ENCODE peak calls at places on chromosomes 6 and 20, in ten cellular contexts. A, L, D, R, B, E, N, J, U and S are unnamed samples.
A peak's percentile ranks its signal among the peaks of the same experiment; 100 is the strongest.

GRCh38 chr20:855466-856360 is 22.2 kb downstream of the FAM110A start:
- DNase-seq in J (no peak), R (no peak), E (no peak), L (no peak), D (no peak), N (no peak), U (no peak), A (no peak), B (no peak), S (no peak)

GRCh38 chr20:44743080-44743701 is 2.5 kb upstream of the KCNK15 start:
- DNase-seq in B (no peak), N (no peak), E (no peak), D (no peak), A (no peak), L (no peak), U (no peak), R (no peak), J (no peak), S (no peak)

GRCh38 chr6:113654396-113654795 is 202.7 kb upstream of the MARCKS start:
- DNase-seq in J (peak; percentile 39), E (peak; percentile 39), B (peak; percentile 86), D (no peak), U (no peak), R (peak; percentile 72), N (no peak), L (peak; percentile 72), A (peak; percentile 54), S (no peak)

GRCh38 chr20:9323622-9324021 is 190.8 kb upstream of the LAMP5 start:
- DNase-seq in R (no peak), L (no peak), A (peak; percentile 40), B (no peak), D (peak; percentile 5), N (peak; percentile 2), J (no peak), U (peak; percentile 16), E (no peak), S (no peak)

GRCh38 chr20:36860811-36861624 is 14.9 kb upstream of the TLDC2 start:
- DNase-seq in A (no peak), L (no peak), B (no peak), J (no peak), R (no peak), U (no peak), N (no peak), D (no peak), E (no peak), S (no peak)

GRCh38 chr6:97068211-97068610 is 143.7 kb downstream of the KLHL32 start:
- DNase-seq in R (no peak), L (no peak), D (no peak), B (no peak), J (no peak), E (no peak), U (peak; percentile 22), N (peak; percentile 14), A (peak; percentile 6), S (no peak)

GRCh38 chr6:134317471-134318131 is at the start of gene SGK1:
- DNase-seq in L (no peak), A (no peak), B (no peak), D (no peak), U (peak; percentile 59), R (no peak), J (peak; percentile 73), N (no peak), E (no peak), S (no peak)

GRCh38 chr6:46377209-46377608 is 114.0 kb downstream of the RCAN2 start:
- DNase-seq in D (no peak), E (no peak), R (no peak), L (no peak), J (no peak), A (no peak), N (no peak), U (no peak), B (no peak), S (no peak)

GRCh38 chr6:135066806-135067205 is 12.2 kb upstream of the HBS1L start:
- DNase-seq in N (no peak), L (no peak), A (no peak), R (no peak), E (no peak), U (no peak), D (no peak), J (no peak), B (no peak), S (no peak)

GRCh38 chr6:158468666-158469065 is 91.2 kb upstream of the TMEM181 start:
- DNase-seq in R (no peak), N (no peak), U (no peak), E (peak; percentile 18), A (no peak), D (no peak), J (no peak), L (no peak), B (no peak), S (no peak)

GRCh38 chr6:161557333-161558107 is 283.7 kb upstream of the AGPAT4 start:
- DNase-seq in D (no peak), A (no peak), U (no peak), N (no peak), B (no peak), L (no peak), J (no peak), E (no peak), R (no peak), S (no peak)

GRCh38 chr6:137853569-137854213 is 13.4 kb upstream of the TNFAIP3 start:
- DNase-seq in U (no peak), N (no peak), L (no peak), B (no peak), D (no peak), E (no peak), R (no peak), J (no peak), A (no peak), S (no peak)

DNA sequence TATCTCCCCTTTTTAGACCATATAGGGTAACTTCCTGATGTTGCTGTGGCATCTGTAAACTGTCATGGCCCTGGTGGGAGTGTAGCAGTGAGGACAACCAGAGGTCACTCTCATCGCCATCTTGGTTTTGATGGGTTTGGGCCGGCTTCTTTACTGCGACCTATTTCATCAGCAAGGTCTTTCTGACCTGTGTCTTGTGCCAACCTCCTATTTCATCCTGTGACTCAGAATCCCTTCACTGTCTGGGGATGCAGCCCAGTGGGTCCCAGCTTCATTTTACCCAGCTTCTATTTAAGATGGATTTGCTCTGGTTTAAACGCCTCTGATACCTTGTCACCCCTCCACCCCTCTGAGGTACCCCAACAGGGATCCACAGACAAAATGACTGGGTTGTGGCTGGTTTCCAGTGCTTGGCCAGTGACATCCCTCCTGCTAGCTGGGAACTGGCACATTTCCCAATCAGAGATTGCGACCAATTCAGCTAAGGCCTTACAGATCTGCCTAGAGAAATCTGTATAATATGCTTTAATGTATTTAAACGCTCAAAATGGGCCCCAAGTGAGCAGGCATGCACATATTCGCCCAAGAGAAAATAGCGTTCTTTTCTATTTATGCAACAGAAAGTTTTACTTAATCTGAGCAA is 315.6 kb upstream of the QKI start:
- DNase-seq in R (no peak), A (no peak), U (peak; percentile 17), J (no peak), L (no peak), B (no peak), D (no peak), E (no peak), N (no peak), S (no peak)
- H3K4me3 ChIP-seq in R (no peak overlapping the region), A (no peak overlapping the region), U (no peak overlapping the region), J (no peak overlapping the region), L (no peak overlapping the region), B (no peak overlapping the region), D (peak overlapping the region; percentile 14), E (no peak overlapping the region), N (no peak overlapping the region), S (no peak overlapping the region)

GRCh38 chr6:18055098-18055497 is 67.4 kb downstream of the NHLRC1 start:
- DNase-seq in A (no peak), N (no peak), E (no peak), D (no peak), L (no peak), R (no peak), B (no peak), U (no peak), J (no peak), S (no peak)
- H3K27ac ChIP-seq in A (no peak overlapping the region), N (no peak overlapping the region), E (no peak overlapping the region), D (no peak overlapping the region), L (no peak overlapping the region), R (no peak overlapping the region), B (no peak overlapping the region), U (no peak overlapping the region), J (no peak overlapping the region), S (no peak overlapping the region)

GRCh38 chr20:33059741-33060390 is 6.2 kb downstream of the BPIFB3 start:
- DNase-seq in L (no peak), R (no peak), D (no peak), U (no peak), B (no peak), E (no peak), A (no peak), N (no peak), J (no peak), S (no peak)

GRCh38 chr20:33061626-33062025 is 7.9 kb downstream of the BPIFB3 start:
- DNase-seq in D (no peak), R (no peak), L (no peak), A (no peak), B (no peak), J (no peak), U (no peak), N (no peak), E (no peak), S (no peak)

GRCh38 chr20:33062750-33063149 is 9.0 kb downstream of the BPIFB3 start:
- DNase-seq in D (no peak), L (no peak), R (no peak), U (no peak), B (no peak), A (no peak), E (no peak), J (no peak), N (no peak), S (no peak)

GRCh38 chr20:33063271-33063670 is 9.6 kb downstream of the BPIFB3 start:
- DNase-seq in J (no peak), D (no peak), N (no peak), U (no peak), E (no peak), R (no peak), L (no peak), B (no peak), A (no peak), S (no peak)

DNA sequence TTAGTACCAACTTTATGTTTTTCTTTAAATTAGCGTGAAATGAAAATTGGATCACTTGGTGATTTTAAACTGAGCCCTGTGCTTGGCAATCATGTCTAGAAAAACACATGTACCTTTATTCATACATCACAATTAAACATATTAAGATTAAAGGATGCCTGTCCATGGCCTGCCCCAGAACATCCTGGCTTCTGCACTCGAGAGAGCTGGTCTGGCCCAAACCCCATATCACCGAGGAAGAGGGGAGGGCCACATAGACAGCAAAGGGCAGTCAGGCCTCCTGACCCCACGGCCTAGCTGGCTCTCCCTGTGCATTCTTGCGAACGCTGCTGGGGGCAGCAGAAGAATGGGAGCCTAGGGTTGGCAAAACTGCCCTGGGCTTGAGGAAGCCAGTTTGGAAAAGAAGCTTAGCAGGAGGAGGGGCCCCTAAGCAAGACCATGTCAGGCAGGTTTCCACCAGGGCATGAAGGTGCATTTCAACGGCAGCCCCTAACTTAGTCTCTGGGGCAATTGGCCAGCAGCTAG is 8.5 kb downstream of the BPIFB3 start:
- DNase-seq in A (no peak), J (no peak), D (no peak), N (no peak), L (no peak), E (no peak), U (no peak), B (no peak), R (no peak), S (no peak)
- TF ChIP-seq EP300 in A (no peak), J (no peak), D (no peak), N (no peak), L (no peak), E (no peak), U (no peak), B (no peak), R (no peak), S (no peak)

GRCh38 chr6:156795825-156796224 is 18.6 kb downstream of the ARID1B start:
- DNase-seq in N (no peak), E (no peak), D (no peak), J (no peak), A (no peak), U (peak; percentile 71), R (no peak), B (no peak), L (no peak), S (no peak)
- H3K4me3 ChIP-seq in N (no peak overlapping the region), E (peak overlapping the region; percentile 7), D (no peak overlapping the region), J (no peak overlapping the region), A (no peak overlapping the region), U (peak overlapping the region; percentile 41), R (no peak overlapping the region), B (peak overlapping the region; percentile 32), L (peak overlapping the region; percentile 31), S (peak overlapping the region; percentile 19)